ENCODE peak calls at places on chromosomes 3 and 15, in four cellular contexts. Q is H1, Z is cardiac muscle cell, Y is EH. I is an unnamed sample.

GRCh38 chr15:43941555-43941954 is 114.8 kb downstream of the WDR76 start:
- DNase-seq in Y (no peak), Z (no peak), Q (no peak), I (no peak)

GRCh38 chr3:197742795-197743194 is 6.1 kb upstream of the RUBCN start:
- DNase-seq in Y (no peak), Q (no peak), Z (no peak), I (no peak)

GRCh38 chr3:183506674-183507290 is 48.7 kb downstream of the KLHL6 start:
- DNase-seq in Y (peak; percentile 24), Q (no peak), Z (peak; percentile 23), I (no peak)

GRCh38 chr3:87167634-87168456 is 59.3 kb upstream of the CHMP2B start:
- DNase-seq in Z (peak; percentile 72), Q (no peak), Y (peak; percentile 62), I (peak; percentile 43)

GRCh38 chr15:88717342-88718017 is 78.7 kb downstream of the ISG20 start:
- DNase-seq in Y (no peak), Z (no peak), Q (no peak), I (no peak)

GRCh38 chr15:87213646-87214045 is 1042.9 kb downstream of the NTRK3 start:
- DNase-seq in Y (no peak), Q (no peak), Z (peak; percentile 6), I (no peak)

GRCh38 chr3:9467451-9467850 is 70.0 kb downstream of the SETD5 start:
- DNase-seq in Z (no peak), Q (no peak), Y (no peak), I (no peak)

GRCh38 chr15:91930092-91930491 is 76.6 kb downstream of the SLCO3A1 start:
- DNase-seq in Q (no peak), Z (no peak), Y (no peak), I (no peak)

GRCh38 chr3:88133711-88134263 is 16.0 kb upstream of the C3orf38 start:
- DNase-seq in Z (no peak), Y (no peak), Q (no peak), I (no peak)

GRCh38 chr3:70970952-70971351 is 612.6 kb downstream of the FOXP1 start:
- DNase-seq in Y (no peak), Q (no peak), Z (no peak), I (no peak)

I was measured in dermis microvascular lymphatic vessel endothelial cell.